ENCODE peak calls at places on chromosomes 4 and X, in nine cellular contexts. G, D, E, Z, I, O, U, R and K are unnamed samples.

GRCh38 chr4:100781433-100781832 is 263.6 kb upstream of the EMCN start:
- DNase-seq in U (no peak), E (no peak), D (no peak), G (no peak), R (no peak), O (no peak), I (no peak), Z (no peak), K (no peak)

GRCh38 chr4:155541716-155542115 is 124.9 kb upstream of the GUCY1A1 start:
- DNase-seq in O (no peak), D (no peak), R (peak; percentile 68), I (no peak), G (no peak), U (no peak), Z (no peak), E (no peak), K (no peak)

GRCh38 chrX:16589211-16589610 is 60.7 kb upstream of the S100G start:
- DNase-seq in Z (no peak), U (no peak), E (peak; percentile 56), G (no peak), I (no peak), R (peak; percentile 91), O (no peak), D (no peak), K (no peak)

GRCh38 chr4:137545461-137545861 is 13.2 kb upstream of the PCDH18 start:
- DNase-seq in I (no peak), R (peak; percentile 89), E (no peak), D (no peak), Z (peak; percentile 52), U (no peak), O (no peak), G (no peak), K (peak; percentile 57)

GRCh38 chrX:141736656-141737055 is 38.1 kb upstream of the SPANXD start:
- DNase-seq in U (no peak), D (no peak), O (no peak), R (no peak), E (no peak), I (no peak), Z (no peak), G (no peak), K (no peak)

GRCh38 chrX:130504019-130504418 is 102.2 kb downstream of the RBMX2 start:
- DNase-seq in G (no peak), R (no peak), Z (no peak), O (no peak), I (no peak), E (no peak), D (no peak), U (no peak), K (no peak)

GRCh38 chr4:127782025-127782274 is 172 bp upstream of the HSPA4L start:
- DNase-seq in O (no peak), G (no peak), D (no peak), E (peak; percentile 94), I (peak; percentile 83), R (peak; percentile 77), U (peak; percentile 69), Z (peak; percentile 96), K (peak; percentile 94)

GRCh38 chr4:73661646-73662119 is 41.4 kb upstream of the RASSF6 start:
- DNase-seq in U (no peak), Z (no peak), D (peak; percentile 58), G (no peak), I (no peak), E (peak; percentile 100), R (peak; percentile 98), O (no peak), K (no peak)

GRCh38 chrX:355329-356050 is 31.2 kb downstream of the PPP2R3B start:
- DNase-seq in E (no peak), U (no peak), R (no peak), G (no peak), Z (no peak), O (no peak), I (no peak), D (no peak), K (no peak)

GRCh38 chr4:106584590-106584989 is 216.0 kb upstream of the GIMD1 start:
- DNase-seq in Z (no peak), D (no peak), G (no peak), U (no peak), E (no peak), I (no peak), R (peak; percentile 18), O (no peak), K (no peak)

GRCh38 chrX:26286836-26287235 is 70.9 kb downstream of the MAGEB5 start:
- DNase-seq in Z (no peak), G (no peak), U (no peak), R (no peak), E (no peak), I (no peak), D (no peak), O (no peak), K (no peak)

GRCh38 chrX:28391528-28391927 is 195.7 kb upstream of the IL1RAPL1 start:
- DNase-seq in Z (no peak), I (no peak), O (no peak), U (no peak), R (no peak), D (no peak), E (no peak), G (no peak), K (no peak)